ENCODE peak calls at places on chromosomes 4 and X, in four cellular contexts. H is CD8-positive, alpha-beta memory T cell; E is H9; V is body of pancreas. Z is an unnamed sample. For H3K4me1 and H3K27me3, the result is how much of the 10 kb centered on the place peaks cover.

GRCh38 chr4:89469930-89470375 is 162.4 kb upstream of the GPRIN3 start:
- DNase-seq in V (no peak), H (no peak), E (no peak), Z (no peak)

GRCh38 chrX:35787867-35788266 is 10.3 kb upstream of the MAGEB16 start:
- DNase-seq in V (no peak), H (no peak), E (no peak), Z (no peak)

GRCh38 chr4:80717204-80717603 is 313.3 kb upstream of the BMP3 start:
- DNase-seq in V (no peak), H (no peak), E (no peak), Z (no peak)

GRCh38 chr4:119243868-119244267 is 31.4 kb downstream of the USP53 start:
- DNase-seq in H (no peak), E (no peak), V (no peak), Z (no peak)

GRCh38 chr4:25313194-25313895 is 771 bp downstream of the ZCCHC4 start:
- DNase-seq in H (no peak), V (no peak), E (no peak), Z (no peak)

GRCh38 chrX:8027876-8028275 is 100.7 kb upstream of the PNPLA4 start:
- DNase-seq in V (no peak), E (no peak), H (no peak), Z (no peak)

GRCh38 chr4:98586634-98587354 is 71.6 kb downstream of the TSPAN5 start:
- DNase-seq in V (no peak), E (no peak), H (no peak), Z (no peak)

GRCh38 chrX:19832186-19832965 is 55.0 kb downstream of the SH3KBP1 start:
- DNase-seq in V (no peak), H (no peak), E (no peak), Z (no peak)

GRCh38 chr4:171650543-171650942 is 162.7 kb upstream of the GALNTL6 start:
- DNase-seq in E (peak), H (no peak), V (no peak), Z (no peak)

GRCh38 chrX:112048707-112049106 is 33.9 kb downstream of the TRPC5 start:
- DNase-seq in H (no peak), V (no peak), E (peak), Z (peak)

GRCh38 chrX:77200663-77201062 is 246.5 kb upstream of the FGF16 start:
- DNase-seq in V (no peak), H (no peak), E (no peak), Z (no peak)

GRCh38 chrX:123277821-123278220 is 93.7 kb downstream of the GRIA3 start:
- DNase-seq in V (no peak), H (no peak), E (no peak), Z (no peak)

GRCh38 chr4:62288803-62289541 is 1088.8 kb downstream of the ADGRL3 start:
- DNase-seq in H (no peak), V (no peak), E (no peak), Z (no peak)

GRCh38 chr4:118881512-118882146 is 7.0 kb upstream of the SYNPO2 start:
- DNase-seq in H (no peak), V (no peak), E (peak), Z (no peak)

GRCh38 chr4:54276633-54277426 is 47.7 kb downstream of the PDGFRA start:
- DNase-seq in E (peak), V (no peak), H (no peak), Z (no peak)

GRCh38 chr4:168092176-168092712 is at the start of gene ANXA10:
- DNase-seq in H (no peak), E (no peak), V (no peak), Z (no peak)

GRCh38 chr4:105461221-105462041 is 12.4 kb downstream of the PPA2 start:
- DNase-seq in H (no peak), E (no peak), V (no peak), Z (no peak)

GRCh38 chr4:90127223-90127705 is at the start of gene CCSER1:
- DNase-seq in V (peak), E (peak), H (no peak), Z (peak)

GRCh38 chr4:43089730-43090129 is 197.2 kb downstream of the GRXCR1 start:
- DNase-seq in E (no peak), H (no peak), V (no peak), Z (no peak)

GRCh38 chr4:829291-829690 is 3.4 kb upstream of the CPLX1 start:
- DNase-seq in H (no peak), V (no peak), E (no peak), Z (no peak)

DNA sequence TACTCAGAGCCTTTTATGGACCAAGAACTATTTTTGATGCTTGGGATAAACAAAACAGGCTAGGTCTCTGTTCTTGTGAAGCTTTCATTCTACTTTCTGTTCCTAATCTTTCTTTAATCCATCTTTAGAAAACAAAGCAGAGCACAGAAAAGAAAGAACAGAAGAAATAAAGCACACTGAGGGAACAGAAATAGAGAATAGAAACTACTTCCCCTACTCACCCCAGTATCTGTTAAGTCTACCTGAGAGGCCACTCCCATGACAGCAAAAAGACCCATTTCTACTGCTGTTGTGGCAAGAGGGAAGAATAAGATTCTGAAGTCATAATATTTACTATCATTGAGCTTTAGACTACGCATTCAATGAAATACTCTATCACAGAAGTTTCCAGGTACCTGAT is 9.2 kb downstream of the RFC1 start:
- DNase-seq in V (no peak), H (no peak), E (no peak), Z (no peak)
- H3K4me1 ChIP-seq in V (half or more), H (under half), E (under half), Z (under half)

GRCh38 chrX:24387724-24388123 is 27.3 kb downstream of the SUPT20HL1 start:
- DNase-seq in E (peak), H (no peak), V (no peak), Z (no peak)
- H3K27me3 ChIP-seq in E (under half), H (under half), V (under half), Z (half or more)

DNA sequence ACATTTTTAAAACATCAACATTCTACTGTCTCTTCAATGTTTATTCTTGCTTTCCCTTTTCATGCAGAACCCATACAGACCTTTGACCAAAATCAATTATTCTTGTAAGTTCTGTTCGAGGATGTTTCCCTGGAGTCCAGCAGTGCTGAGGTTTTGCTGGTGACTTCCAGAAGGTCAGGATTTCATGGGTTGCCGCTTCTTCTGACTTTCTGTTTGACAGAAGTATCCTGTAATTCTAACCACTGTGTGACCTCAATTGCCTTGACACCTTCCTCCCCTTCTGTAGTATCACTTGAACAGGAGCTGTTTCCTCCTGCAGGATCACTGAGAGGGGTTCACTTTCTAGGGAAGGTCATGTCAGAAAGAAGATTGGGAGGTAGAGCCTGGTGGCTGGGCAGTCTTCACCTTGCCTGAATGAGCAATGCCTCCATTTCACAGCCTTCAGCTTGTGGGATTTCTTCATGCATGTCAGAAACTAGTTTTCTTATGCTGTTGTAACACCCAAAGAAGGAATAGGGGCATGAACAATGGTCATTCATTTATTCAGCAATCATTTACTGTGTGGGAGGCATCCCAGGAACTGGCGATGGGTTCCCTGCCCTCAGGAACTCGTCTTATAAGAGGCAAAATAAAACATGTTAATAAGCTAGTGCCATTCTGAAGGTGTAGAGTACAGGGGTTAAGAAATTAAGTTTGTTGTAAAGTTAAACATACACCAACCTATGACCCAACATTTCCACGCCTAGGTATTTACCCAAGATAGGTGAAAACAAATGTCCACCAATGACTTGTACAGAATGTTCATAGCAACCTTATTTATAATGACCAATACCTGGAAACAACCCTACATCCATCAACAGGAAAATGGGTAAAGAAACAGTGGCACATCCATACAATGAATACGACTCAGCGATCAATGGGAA is 205.9 kb downstream of the SOWAHB start:
- DNase-seq in V (no peak), H (no peak), E (no peak), Z (no peak)
- H3K4me1 ChIP-seq in V (half or more), H (under half), E (under half), Z (under half)

DNA sequence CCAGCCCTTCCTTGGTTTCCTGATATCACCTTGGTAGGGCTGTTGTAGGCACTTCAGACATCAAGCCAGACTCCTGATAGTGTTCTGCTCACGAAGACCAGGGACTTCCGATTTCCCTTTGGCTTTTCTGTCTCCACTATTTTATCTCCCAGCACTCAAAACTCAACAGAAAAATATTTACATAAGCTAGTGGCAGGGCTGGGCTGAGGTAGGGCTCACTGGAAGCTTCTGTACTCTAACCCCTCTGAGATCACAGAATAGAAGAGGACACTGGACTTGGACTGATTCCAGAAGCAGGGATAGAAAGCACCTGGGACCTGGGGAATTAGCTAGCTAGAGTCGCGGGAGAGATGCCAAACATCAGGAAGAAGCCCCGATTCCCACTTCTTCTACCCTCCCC is 34.3 kb upstream of the EFNB1 start:
- DNase-seq in E (no peak), H (no peak), V (no peak), Z (no peak)
- H3K27me3 ChIP-seq in E (under half), H (under half), V (under half), Z (under half)

GRCh38 chr4:6802050-6802449 is 19.5 kb downstream of the KIAA0232 start:
- DNase-seq in E (no peak), H (no peak), V (no peak), Z (no peak)

GRCh38 chr4:6806924-6807676 is 24.6 kb downstream of the KIAA0232 start:
- DNase-seq in V (no peak), E (no peak), H (no peak), Z (no peak)

GRCh38 chr4:6804082-6804752 is 21.7 kb downstream of the KIAA0232 start:
- DNase-seq in H (no peak), V (no peak), E (no peak), Z (no peak)

GRCh38 chr4:6802626-6803025 is 20.1 kb downstream of the KIAA0232 start:
- DNase-seq in E (no peak), V (no peak), H (no peak), Z (no peak)

DNA sequence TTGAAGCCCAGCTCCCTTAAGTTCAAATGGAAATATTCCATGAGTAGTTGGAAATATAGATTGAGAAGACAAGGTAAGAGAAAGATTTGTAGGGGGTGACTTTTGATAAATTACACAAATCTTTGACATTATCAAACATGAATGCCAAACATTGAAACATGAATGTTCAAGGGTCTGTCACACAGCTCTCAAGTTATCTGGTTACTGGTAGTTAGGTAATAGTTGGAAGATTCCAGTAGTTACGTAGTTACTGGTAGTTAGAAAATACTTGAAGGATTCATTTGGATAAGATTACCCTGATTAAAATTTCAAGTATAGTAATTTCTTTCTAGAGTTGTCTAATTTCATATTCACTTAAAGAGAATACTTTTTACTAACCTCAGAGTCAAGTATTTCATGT is 20.7 kb downstream of the KIAA0232 start:
- DNase-seq in E (no peak), H (no peak), V (no peak), Z (no peak)
- H3K4me1 ChIP-seq in E (under half), H (under half), V (under half), Z (under half)

GRCh38 chr4:159837071-159837470 is 734.2 kb downstream of the RAPGEF2 start:
- DNase-seq in H (no peak), E (no peak), V (no peak), Z (no peak)
- H3K27me3 ChIP-seq in H (under half), E (under half), V (under half), Z (under half)

GRCh38 chr4:2798399-2799301 is 5.8 kb downstream of the SH3BP2 start:
- DNase-seq in H (no peak), E (no peak), V (no peak), Z (peak)
- H3K4me1 ChIP-seq in H (half or more), E (under half), V (half or more), Z (under half)

Z was measured in HAP-1.